ENCODE peak calls at places on chromosome 12, in five cellular contexts. T is right atrium auricular region, K is A549, U is HL-60, B is stomach. M is an unnamed sample.

GRCh38 chr12:78096909-78097597 is 266.4 kb downstream of the NAV3 start:
- DNase-seq in U (no peak), T (no peak), K (no peak), B (no peak), M (no peak)

GRCh38 chr12:15700595-15700994 is 88.6 kb downstream of the EPS8 start:
- DNase-seq in U (no peak), K (no peak), T (no peak), B (no peak), M (no peak)

GRCh38 chr12:42216737-42217136 is 21.3 kb downstream of the YAF2 start:
- DNase-seq in T (no peak), K (no peak), B (no peak), U (no peak), M (no peak)

GRCh38 chr12:29612912-29613311 is 115.4 kb upstream of the OVCH1 start:
- DNase-seq in T (no peak), K (no peak), U (no peak), B (no peak), M (no peak)

GRCh38 chr12:40446385-40446784 is 221.6 kb downstream of the LRRK2 start:
- DNase-seq in K (peak), U (peak), B (no peak), T (no peak), M (no peak)

GRCh38 chr12:116916122-116916521 is 5.4 kb downstream of the FBXW8 start:
- DNase-seq in B (no peak), T (no peak), U (no peak), K (no peak), M (no peak)

GRCh38 chr12:91119089-91119488 is 7.8 kb upstream of the LUM start:
- DNase-seq in K (no peak), T (no peak), U (no peak), B (no peak), M (no peak)

GRCh38 chr12:62345667-62346066 is 85.5 kb downstream of the USP15 start:
- DNase-seq in T (no peak), K (no peak), U (no peak), B (no peak), M (no peak)

GRCh38 chr12:50788562-50788961 is 24.7 kb downstream of the ATF1 start:
- DNase-seq in U (no peak), T (no peak), K (no peak), B (no peak), M (no peak)

GRCh38 chr12:111447571-111448265 is 42.0 kb downstream of the SH2B3 start:
- DNase-seq in U (no peak), T (peak), K (no peak), B (peak), M (no peak)

GRCh38 chr12:44154128-44154527 is 318.2 kb downstream of the TMEM117 start:
- DNase-seq in K (no peak), T (no peak), U (no peak), B (no peak), M (no peak)

GRCh38 chr12:47903927-47904646 is 707 bp downstream of the VDR start:
- DNase-seq in B (peak), U (peak), T (peak), K (peak), M (peak)

GRCh38 chr12:114443607-114444421 is 37.9 kb upstream of the TBX5 start:
- DNase-seq in U (no peak), T (peak), B (no peak), K (no peak), M (no peak)

GRCh38 chr12:41212625-41213024 is 24.5 kb downstream of the PDZRN4 start:
- DNase-seq in T (no peak), B (no peak), U (no peak), K (no peak), M (no peak)

GRCh38 chr12:127245437-127245836 is 1021.5 kb upstream of the TMEM132C start:
- DNase-seq in U (no peak), K (no peak), T (no peak), B (no peak), M (no peak)

GRCh38 chr12:115020091-115020490 is 336.1 kb upstream of the TBX3 start:
- DNase-seq in T (no peak), B (no peak), U (no peak), K (no peak), M (no peak)

GRCh38 chr12:28787151-28787550 is 361.9 kb upstream of the FAR2 start:
- DNase-seq in U (no peak), K (no peak), B (no peak), T (no peak), M (no peak)

GRCh38 chr12:124233041-124233836 is 61.7 kb upstream of the RFLNA start:
- DNase-seq in T (no peak), B (peak), U (no peak), K (no peak), M (no peak)
- H3K27ac ChIP-seq in T (no peak), B (peak), U (peak), K (no peak), M (no peak)

DNA sequence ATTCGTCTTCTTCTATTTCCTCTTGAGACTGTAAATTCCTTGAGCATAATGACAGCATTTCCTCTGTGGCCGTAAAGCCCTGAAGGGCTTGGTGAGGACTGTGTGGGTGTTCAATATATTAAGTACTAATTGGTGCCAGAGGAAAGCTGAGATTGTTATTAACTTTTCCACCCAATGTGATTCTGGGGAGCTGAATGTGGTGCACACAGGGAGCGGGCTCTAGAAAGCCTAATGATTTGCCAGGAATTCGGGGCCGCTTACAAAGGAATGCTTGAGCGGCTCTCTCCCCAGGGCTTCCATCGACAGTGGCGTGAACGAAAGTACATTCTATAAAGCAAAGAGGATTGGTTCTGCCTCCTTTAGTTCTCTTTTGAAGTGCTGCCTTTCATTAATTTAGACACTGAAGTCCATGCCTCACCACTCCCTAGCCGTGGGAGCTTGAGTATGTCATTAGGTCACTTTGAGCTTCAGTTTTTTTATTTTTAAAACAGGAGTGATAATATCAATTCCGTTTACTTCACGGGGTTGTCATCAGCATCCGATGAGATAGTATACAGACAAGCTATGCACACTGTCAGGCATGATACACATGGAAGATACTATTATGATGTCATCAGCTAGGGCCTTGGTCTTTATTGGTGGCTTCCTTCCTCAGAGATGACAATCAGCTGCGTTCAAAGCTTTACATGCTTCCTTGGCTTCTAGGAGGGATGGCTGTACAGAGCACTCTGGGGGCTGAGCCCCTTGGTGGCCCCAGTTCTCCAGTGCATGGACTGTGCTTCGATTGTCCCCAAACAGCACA is 11.0 kb upstream of the GSG1 start:
- DNase-seq in K (no peak), T (no peak), U (no peak), B (no peak), M (no peak)
- H3K27ac ChIP-seq in K (no peak), T (no peak), U (no peak), B (no peak), M (no peak)

GRCh38 chr12:51911307-51911706 is 4.0 kb downstream of the ACVRL1 start:
- DNase-seq in U (no peak), T (no peak), B (no peak), K (no peak), M (no peak)
- H3K27ac ChIP-seq in U (no peak), T (peak), B (peak), K (no peak), M (no peak)

GRCh38 chr12:109162551-109162950 is 46.2 kb downstream of the ACACB start:
- DNase-seq in B (no peak), K (no peak), U (no peak), T (no peak), M (no peak)
- H3K27ac ChIP-seq in B (no peak), K (no peak), U (no peak), T (peak), M (no peak)

M was measured in CD4-positive, alpha-beta memory T cell.